ENCODE peak calls at places on chromosomes 2 and 18, in eight cellular contexts. I is NCI-H1092; E is HTR-8/SVneo; F is non-pigmented ciliary epithelial cell; A is tibial nerve; K is GM13977; R is stimulated activated CD8-positive, alpha-beta memory T cell treated with anti-CD3 and anti-CD28 coated beads, Interleukin-2, amount 100 ng/mL, for 48 hours; Q is stimulated activated CD4-positive, alpha-beta T cell treated with anti-CD3 and anti-CD28 coated beads, Interleukin-2, amount 100 ng/mL, for 24 hours. N is an unnamed sample.
A peak's percentile ranks its signal among the peaks of the same experiment; 100 is the strongest.

GRCh38 chr2:70981866-70982810 is 3.7 kb downstream of the ANKRD53 start:
- DNase-seq in F (no peak), I (no peak), A (no peak), E (no peak), R (no peak), K (no peak), Q (no peak), N (peak; percentile 37)

GRCh38 chr2:240369725-240370585 is 65.5 kb upstream of the GPC1 start:
- DNase-seq in A (peak; percentile 56), K (no peak), R (no peak), E (peak; percentile 97), F (peak; percentile 68), I (no peak), Q (no peak), N (no peak)

GRCh38 chr2:132991464-132992045 is 321.6 kb upstream of the LYPD1 start:
- DNase-seq in E (no peak), K (no peak), I (no peak), Q (no peak), R (no peak), F (no peak), A (no peak), N (no peak)

GRCh38 chr18:25005602-25006375 is 346.2 kb downstream of the ZNF521 start:
- DNase-seq in R (no peak), F (no peak), E (no peak), Q (no peak), A (no peak), K (no peak), I (no peak), N (no peak)

GRCh38 chr2:136308621-136309020 is 190.7 kb upstream of the CXCR4 start:
- DNase-seq in F (no peak), I (no peak), K (no peak), Q (no peak), A (no peak), R (no peak), E (no peak), N (no peak)

GRCh38 chr2:219530048-219530963 is 13.3 kb downstream of the CHPF start:
- DNase-seq in I (peak; percentile 57), K (peak; percentile 95), R (peak; percentile 75), E (peak; percentile 88), Q (peak; percentile 90), F (no peak), A (peak; percentile 70), N (peak; percentile 87)

GRCh38 chr2:85444629-85445028 is 26.1 kb downstream of the SH2D6 start:
- DNase-seq in K (no peak), Q (no peak), I (no peak), F (no peak), R (no peak), E (no peak), A (no peak), N (no peak)

GRCh38 chr18:45569566-45569965 is 45.7 kb upstream of the SLC14A2 start:
- DNase-seq in K (no peak), Q (no peak), F (no peak), E (no peak), A (no peak), R (no peak), I (peak; percentile 20), N (no peak)

GRCh38 chr2:70144443-70145167 is 46.2 kb downstream of the C2orf42 start:
- DNase-seq in F (no peak), Q (no peak), A (no peak), K (no peak), E (no peak), I (no peak), R (no peak), N (no peak)

GRCh38 chr2:202307690-202308089 is 42.1 kb downstream of the NOP58 start:
- DNase-seq in I (no peak), Q (no peak), E (no peak), K (no peak), A (no peak), R (no peak), F (no peak), N (no peak)

GRCh38 chr18:47881752-47882455 is 48.6 kb downstream of the SMAD2 start:
- DNase-seq in I (no peak), K (no peak), R (no peak), A (no peak), Q (no peak), E (peak; percentile 11), F (peak; percentile 44), N (no peak)

GRCh38 chr18:13611616-13612110 is 114.7 kb downstream of the FAM210A start:
- DNase-seq in E (no peak), I (peak; percentile 10), K (no peak), F (no peak), Q (no peak), R (no peak), A (no peak), N (no peak)

GRCh38 chr18:31506024-31506742 is 8.2 kb downstream of the DSG2 start:
- DNase-seq in R (no peak), F (no peak), E (no peak), I (no peak), A (no peak), Q (no peak), K (no peak), N (no peak)

GRCh38 chr18:50644807-50645206 is 84.9 kb downstream of the MAPK4 start:
- DNase-seq in K (no peak), F (no peak), I (no peak), Q (no peak), A (no peak), R (no peak), E (peak; percentile 2), N (no peak)

GRCh38 chr2:16266571-16266970 is 326.2 kb downstream of the MYCN start:
- DNase-seq in A (no peak), K (no peak), Q (no peak), E (no peak), F (no peak), R (no peak), I (no peak), N (no peak)

GRCh38 chr2:3505771-3506170 is 13.6 kb downstream of the ADI1 start:
- DNase-seq in R (no peak), E (no peak), Q (no peak), A (no peak), K (no peak), F (no peak), I (no peak), N (peak; percentile 14)

GRCh38 chr2:182133195-182133891 is 147.7 kb downstream of the PPP1R1C start:
- DNase-seq in R (no peak), I (no peak), F (no peak), A (no peak), K (no peak), Q (no peak), E (no peak), N (no peak)

GRCh38 chr2:8234253-8234652 is 447.6 kb upstream of the ID2 start:
- DNase-seq in I (no peak), F (no peak), R (no peak), Q (no peak), K (no peak), E (no peak), A (no peak), N (no peak)

N was measured in left lobe of liver.